ENCODE peak calls at places on chromosomes 6 and 20, in nine cellular contexts. One of them, this sample, is unnamed.

GRCh38 chr20:2775139-2775538 is 25.3 kb downstream of the CPXM1 start:
- DNase-seq in mucosa of descending colon: no peak
- DNase-seq in sigmoid colon: no peak
- DNase-seq in adipocyte: no peak
- DNase-seq in transverse colon: no peak
- DNase-seq in foreskin fibroblast: peak
- DNase-seq in astrocyte of the spinal cord: no peak
- DNase-seq in small intestine: no peak
- DNase-seq in lower lobe of right lung: no peak
- DNase-seq in this sample: no peak

GRCh38 chr6:68880050-68880449 is 245.0 kb downstream of the ADGRB3 start:
- DNase-seq in mucosa of descending colon: no peak
- DNase-seq in lower lobe of right lung: no peak
- DNase-seq in foreskin fibroblast: peak
- DNase-seq in small intestine: no peak
- DNase-seq in astrocyte of the spinal cord: no peak
- DNase-seq in transverse colon: no peak
- DNase-seq in sigmoid colon: no peak
- DNase-seq in adipocyte: no peak
- DNase-seq in this sample: no peak

GRCh38 chr6:168784426-168784825 is 343.4 kb downstream of the SMOC2 start:
- DNase-seq in transverse colon: no peak
- DNase-seq in lower lobe of right lung: no peak
- DNase-seq in sigmoid colon: no peak
- DNase-seq in mucosa of descending colon: no peak
- DNase-seq in astrocyte of the spinal cord: no peak
- DNase-seq in foreskin fibroblast: no peak
- DNase-seq in small intestine: no peak
- DNase-seq in adipocyte: no peak
- DNase-seq in this sample: no peak

GRCh38 chr20:58781138-58781537 is 69.6 kb downstream of the GNAS-AS1 start:
- DNase-seq in foreskin fibroblast: no peak
- DNase-seq in sigmoid colon: no peak
- DNase-seq in lower lobe of right lung: no peak
- DNase-seq in small intestine: no peak
- DNase-seq in transverse colon: no peak
- DNase-seq in mucosa of descending colon: no peak
- DNase-seq in astrocyte of the spinal cord: no peak
- DNase-seq in adipocyte: no peak
- DNase-seq in this sample: no peak

GRCh38 chr6:16361861-16362260 is 123.5 kb downstream of the GMPR start:
- DNase-seq in astrocyte of the spinal cord: no peak
- DNase-seq in foreskin fibroblast: peak
- DNase-seq in mucosa of descending colon: no peak
- DNase-seq in adipocyte: no peak
- DNase-seq in transverse colon: no peak
- DNase-seq in sigmoid colon: no peak
- DNase-seq in lower lobe of right lung: no peak
- DNase-seq in small intestine: peak
- DNase-seq in this sample: no peak

GRCh38 chr6:166809721-166810120 is 146.6 kb downstream of the RNASET2 start:
- DNase-seq in transverse colon: no peak
- DNase-seq in adipocyte: no peak
- DNase-seq in lower lobe of right lung: no peak
- DNase-seq in astrocyte of the spinal cord: no peak
- DNase-seq in mucosa of descending colon: no peak
- DNase-seq in foreskin fibroblast: no peak
- DNase-seq in sigmoid colon: no peak
- DNase-seq in small intestine: no peak
- DNase-seq in this sample: no peak

GRCh38 chr6:138088307-138088744 is 18.9 kb downstream of the PERP start:
- DNase-seq in foreskin fibroblast: peak
- DNase-seq in astrocyte of the spinal cord: peak
- DNase-seq in transverse colon: peak
- DNase-seq in sigmoid colon: no peak
- DNase-seq in mucosa of descending colon: peak
- DNase-seq in lower lobe of right lung: no peak
- DNase-seq in small intestine: peak
- DNase-seq in adipocyte: peak
- DNase-seq in this sample: peak

GRCh38 chr20:23446505-23446904 is 6.2 kb downstream of the CST11 start:
- DNase-seq in mucosa of descending colon: peak
- DNase-seq in astrocyte of the spinal cord: peak
- DNase-seq in adipocyte: peak
- DNase-seq in sigmoid colon: no peak
- DNase-seq in small intestine: peak
- DNase-seq in foreskin fibroblast: peak
- DNase-seq in lower lobe of right lung: no peak
- DNase-seq in transverse colon: peak
- DNase-seq in this sample: peak

GRCh38 chr6:75794954-75795739 is 46.1 kb downstream of the MYO6 start:
- DNase-seq in small intestine: no peak
- DNase-seq in lower lobe of right lung: no peak
- DNase-seq in astrocyte of the spinal cord: no peak
- DNase-seq in mucosa of descending colon: no peak
- DNase-seq in transverse colon: no peak
- DNase-seq in adipocyte: peak
- DNase-seq in foreskin fibroblast: peak
- DNase-seq in sigmoid colon: no peak
- DNase-seq in this sample: no peak

GRCh38 chr6:126614642-126615504 is 275.0 kb downstream of the CENPW start:
- DNase-seq in mucosa of descending colon: peak
- DNase-seq in small intestine: no peak
- DNase-seq in astrocyte of the spinal cord: no peak
- DNase-seq in adipocyte: no peak
- DNase-seq in lower lobe of right lung: no peak
- DNase-seq in foreskin fibroblast: no peak
- DNase-seq in transverse colon: no peak
- DNase-seq in sigmoid colon: no peak
- DNase-seq in this sample: peak

GRCh38 chr6:28586273-28586672 is 60.6 kb downstream of the GPX5 start:
- DNase-seq in sigmoid colon: no peak
- DNase-seq in lower lobe of right lung: no peak
- DNase-seq in transverse colon: no peak
- DNase-seq in adipocyte: no peak
- DNase-seq in mucosa of descending colon: no peak
- DNase-seq in small intestine: peak
- DNase-seq in foreskin fibroblast: no peak
- DNase-seq in astrocyte of the spinal cord: no peak
- DNase-seq in this sample: peak
- H3K4me3 ChIP-seq in sigmoid colon: no peak
- H3K4me3 ChIP-seq in lower lobe of right lung: peak
- H3K4me3 ChIP-seq in transverse colon: peak
- H3K4me3 ChIP-seq in adipocyte: no peak
- H3K4me3 ChIP-seq in mucosa of descending colon: no peak
- H3K4me3 ChIP-seq in small intestine: peak
- H3K4me3 ChIP-seq in foreskin fibroblast: no peak
- H3K4me3 ChIP-seq in astrocyte of the spinal cord: peak
- H3K4me3 ChIP-seq in this sample: peak

GRCh38 chr6:113089056-113089455 is 741.9 kb downstream of the RFPL4B start:
- DNase-seq in small intestine: no peak
- DNase-seq in lower lobe of right lung: no peak
- DNase-seq in sigmoid colon: no peak
- DNase-seq in transverse colon: no peak
- DNase-seq in adipocyte: no peak
- DNase-seq in mucosa of descending colon: no peak
- DNase-seq in foreskin fibroblast: no peak
- DNase-seq in astrocyte of the spinal cord: no peak
- DNase-seq in this sample: no peak

GRCh38 chr6:113095836-113096235 is 748.7 kb downstream of the RFPL4B start:
- DNase-seq in adipocyte: no peak
- DNase-seq in foreskin fibroblast: no peak
- DNase-seq in mucosa of descending colon: no peak
- DNase-seq in sigmoid colon: no peak
- DNase-seq in lower lobe of right lung: no peak
- DNase-seq in small intestine: no peak
- DNase-seq in transverse colon: no peak
- DNase-seq in astrocyte of the spinal cord: no peak
- DNase-seq in this sample: no peak

GRCh38 chr6:113094781-113095180 is 747.7 kb downstream of the RFPL4B start:
- DNase-seq in small intestine: no peak
- DNase-seq in transverse colon: no peak
- DNase-seq in adipocyte: peak
- DNase-seq in lower lobe of right lung: no peak
- DNase-seq in mucosa of descending colon: no peak
- DNase-seq in astrocyte of the spinal cord: peak
- DNase-seq in foreskin fibroblast: peak
- DNase-seq in sigmoid colon: no peak
- DNase-seq in this sample: no peak

GRCh38 chr6:113092795-113093194 is 745.7 kb downstream of the RFPL4B start:
- DNase-seq in transverse colon: no peak
- DNase-seq in adipocyte: no peak
- DNase-seq in mucosa of descending colon: no peak
- DNase-seq in sigmoid colon: no peak
- DNase-seq in small intestine: no peak
- DNase-seq in foreskin fibroblast: no peak
- DNase-seq in astrocyte of the spinal cord: no peak
- DNase-seq in lower lobe of right lung: no peak
- DNase-seq in this sample: no peak
- H3K4me3 ChIP-seq in transverse colon: no peak
- H3K4me3 ChIP-seq in adipocyte: no peak
- H3K4me3 ChIP-seq in mucosa of descending colon: no peak
- H3K4me3 ChIP-seq in sigmoid colon: no peak
- H3K4me3 ChIP-seq in small intestine: no peak
- H3K4me3 ChIP-seq in foreskin fibroblast: no peak
- H3K4me3 ChIP-seq in astrocyte of the spinal cord: no peak
- H3K4me3 ChIP-seq in lower lobe of right lung: no peak
- H3K4me3 ChIP-seq in this sample: no peak

GRCh38 chr20:831251-831650 is 2.3 kb upstream of the FAM110A start:
- DNase-seq in transverse colon: no peak
- DNase-seq in lower lobe of right lung: no peak
- DNase-seq in sigmoid colon: peak
- DNase-seq in astrocyte of the spinal cord: no peak
- DNase-seq in small intestine: no peak
- DNase-seq in adipocyte: no peak
- DNase-seq in mucosa of descending colon: no peak
- DNase-seq in foreskin fibroblast: no peak
- DNase-seq in this sample: no peak

GRCh38 chr20:834151-834747 is 734 bp downstream of the FAM110A start:
- DNase-seq in transverse colon: no peak
- DNase-seq in mucosa of descending colon: no peak
- DNase-seq in foreskin fibroblast: no peak
- DNase-seq in sigmoid colon: no peak
- DNase-seq in astrocyte of the spinal cord: no peak
- DNase-seq in adipocyte: no peak
- DNase-seq in lower lobe of right lung: no peak
- DNase-seq in small intestine: no peak
- DNase-seq in this sample: no peak

GRCh38 chr20:831956-832355 is 1.6 kb upstream of the FAM110A start:
- DNase-seq in sigmoid colon: peak
- DNase-seq in astrocyte of the spinal cord: no peak
- DNase-seq in small intestine: no peak
- DNase-seq in mucosa of descending colon: no peak
- DNase-seq in transverse colon: no peak
- DNase-seq in adipocyte: no peak
- DNase-seq in foreskin fibroblast: no peak
- DNase-seq in lower lobe of right lung: no peak
- DNase-seq in this sample: no peak

GRCh38 chr20:833450-834150 is at the start of gene FAM110A:
- DNase-seq in adipocyte: peak
- DNase-seq in transverse colon: peak
- DNase-seq in lower lobe of right lung: peak
- DNase-seq in astrocyte of the spinal cord: peak
- DNase-seq in foreskin fibroblast: peak
- DNase-seq in mucosa of descending colon: peak
- DNase-seq in sigmoid colon: peak
- DNase-seq in small intestine: peak
- DNase-seq in this sample: peak

DNA sequence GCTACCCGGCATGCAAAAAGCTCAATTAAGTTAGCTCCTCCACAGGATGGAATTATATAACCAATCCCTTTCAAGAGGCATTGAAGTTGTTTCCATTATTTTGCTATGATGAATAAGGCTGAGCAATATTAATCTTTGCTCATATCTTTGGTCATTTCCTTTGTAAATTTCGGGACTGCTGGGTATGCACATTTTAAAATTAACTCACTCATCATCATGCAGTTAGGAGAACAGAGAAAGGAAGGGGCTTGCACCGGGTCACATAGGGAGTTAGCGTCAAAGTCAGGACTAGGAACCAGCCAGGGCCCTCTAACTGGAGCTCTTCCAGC is 430 bp upstream of the FAM110A start:
- DNase-seq in lower lobe of right lung: no peak
- DNase-seq in sigmoid colon: no peak
- DNase-seq in adipocyte: no peak
- DNase-seq in mucosa of descending colon: no peak
- DNase-seq in astrocyte of the spinal cord: no peak
- DNase-seq in foreskin fibroblast: no peak
- DNase-seq in transverse colon: no peak
- DNase-seq in small intestine: no peak
- DNase-seq in this sample: no peak
- H3K4me3 ChIP-seq in lower lobe of right lung: peak
- H3K4me3 ChIP-seq in sigmoid colon: peak
- H3K4me3 ChIP-seq in adipocyte: peak
- H3K4me3 ChIP-seq in mucosa of descending colon: peak
- H3K4me3 ChIP-seq in astrocyte of the spinal cord: peak
- H3K4me3 ChIP-seq in foreskin fibroblast: peak
- H3K4me3 ChIP-seq in transverse colon: peak
- H3K4me3 ChIP-seq in small intestine: peak
- H3K4me3 ChIP-seq in this sample: no peak

GRCh38 chr6:152979116-152979515 is 3.7 kb downstream of the FBXO5 start:
- DNase-seq in foreskin fibroblast: no peak
- DNase-seq in sigmoid colon: no peak
- DNase-seq in small intestine: no peak
- DNase-seq in lower lobe of right lung: no peak
- DNase-seq in mucosa of descending colon: no peak
- DNase-seq in transverse colon: no peak
- DNase-seq in adipocyte: no peak
- DNase-seq in astrocyte of the spinal cord: no peak
- DNase-seq in this sample: no peak
- H3K4me3 ChIP-seq in foreskin fibroblast: no peak
- H3K4me3 ChIP-seq in sigmoid colon: no peak
- H3K4me3 ChIP-seq in small intestine: no peak
- H3K4me3 ChIP-seq in lower lobe of right lung: no peak
- H3K4me3 ChIP-seq in mucosa of descending colon: no peak
- H3K4me3 ChIP-seq in transverse colon: no peak
- H3K4me3 ChIP-seq in adipocyte: no peak
- H3K4me3 ChIP-seq in astrocyte of the spinal cord: no peak
- H3K4me3 ChIP-seq in this sample: no peak